ENCODE peak calls at places on chromosomes 4 and X, in seven cellular contexts. Q is IMR-90, L is H1, W is spleen, V is tibial nerve, H is Peyer's patch, S is testis. F is an unnamed sample.
A peak's percentile ranks its signal among the peaks of the same experiment; 100 is the strongest.

GRCh38 chr4:84878090-84878489 is 88.4 kb downstream of the WDFY3 start:
- DNase-seq in L (no peak), H (no peak), S (no peak), Q (peak; percentile 89), V (no peak), W (no peak), F (no peak)

GRCh38 chr4:71429962-71430361 is 91.1 kb downstream of the SLC4A4 start:
- DNase-seq in L (no peak), W (no peak), Q (no peak), V (no peak), H (no peak), S (no peak), F (no peak)

GRCh38 chr4:88600129-88600849 is 8.0 kb downstream of the HERC3 start:
- DNase-seq in L (no peak), H (no peak), V (no peak), Q (peak; percentile 95), W (no peak), S (no peak), F (no peak)

GRCh38 chrX:151762802-151763201 is 28.3 kb downstream of the CNGA2 start:
- DNase-seq in V (no peak), H (no peak), L (no peak), W (no peak), S (no peak), Q (no peak), F (no peak)

GRCh38 chr4:39825090-39825489 is 127.2 kb downstream of the UBE2K start:
- DNase-seq in L (no peak), V (no peak), W (no peak), Q (no peak), S (no peak), H (no peak), F (peak; percentile 32)

GRCh38 chr4:155353923-155354540 is 22.7 kb downstream of the MAP9 start:
- DNase-seq in S (peak; percentile 91), L (peak; percentile 78), Q (peak; percentile 46), V (peak; percentile 50), W (peak; percentile 75), H (peak; percentile 18), F (peak; percentile 55)

GRCh38 chr4:36523182-36523581 is 241.8 kb downstream of the DTHD1 start:
- DNase-seq in Q (no peak), S (no peak), V (no peak), W (no peak), L (no peak), H (no peak), F (no peak)

GRCh38 chrX:120365320-120365719 is 3.4 kb downstream of the ATP1B4 start:
- DNase-seq in S (peak; percentile 62), Q (no peak), W (peak; percentile 79), V (no peak), L (peak; percentile 81), H (peak; percentile 45), F (peak; percentile 44)

GRCh38 chr4:17236686-17237085 is 275.2 kb downstream of the QDPR start:
- DNase-seq in W (no peak), Q (peak; percentile 87), L (no peak), S (no peak), V (no peak), H (no peak), F (no peak)

GRCh38 chr4:113976937-113977855 is 2.3 kb downstream of the ARSJ start:
- DNase-seq in H (no peak), V (no peak), S (no peak), Q (peak; percentile 31), W (no peak), L (no peak), F (no peak)

GRCh38 chr4:61068745-61069144 is 131.4 kb upstream of the ADGRL3 start:
- DNase-seq in W (no peak), H (no peak), V (no peak), Q (peak; percentile 15), L (no peak), S (no peak), F (no peak)

DNA sequence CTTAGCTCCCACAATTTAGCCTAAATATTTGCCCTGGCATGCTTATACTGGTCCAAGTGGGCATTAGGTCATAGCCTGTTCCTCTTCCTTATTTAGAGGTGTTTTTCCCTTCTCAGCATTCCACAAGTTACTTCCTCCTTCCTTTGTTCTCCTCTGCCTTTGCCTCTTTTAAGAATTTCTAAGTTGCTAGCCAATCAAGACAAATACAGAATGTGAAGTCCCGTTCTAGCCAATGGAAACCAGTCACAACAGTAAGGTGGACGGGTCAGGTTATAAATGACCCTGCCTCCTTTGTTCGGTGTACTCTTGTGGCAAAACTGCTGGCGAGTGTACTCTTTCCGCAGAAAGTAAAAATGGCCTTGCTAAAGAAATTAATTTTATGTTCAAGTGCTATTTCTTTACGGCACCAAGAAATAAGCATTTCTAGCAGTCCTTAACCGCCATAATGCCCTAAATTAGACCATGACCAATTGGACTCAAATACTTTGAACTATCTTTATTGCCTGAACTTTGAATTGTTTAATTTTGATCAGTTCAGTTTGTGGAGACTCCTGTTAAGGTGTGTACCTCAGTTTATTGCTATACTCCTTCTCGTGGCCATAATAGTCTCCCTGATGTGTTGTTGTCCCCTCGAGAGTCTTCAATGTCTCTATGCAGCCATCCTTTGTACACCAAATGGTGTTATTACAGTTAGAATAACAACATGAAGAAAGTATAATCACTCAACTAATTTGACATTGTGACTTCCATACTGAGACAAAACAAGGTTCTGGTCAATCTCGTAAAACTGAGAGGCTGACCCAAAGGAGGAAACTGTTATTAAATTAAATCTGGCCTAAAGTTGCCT is 1.6 kb upstream of the HADH start:
- DNase-seq in L (no peak), S (no peak), V (no peak), H (no peak), W (no peak), Q (no peak), F (no peak)
- H3K4me3 ChIP-seq in L (no peak overlapping the region), S (peak overlapping the region; percentile 97), V (no peak overlapping the region), H (no peak overlapping the region), W (no peak overlapping the region), Q (no peak overlapping the region), F (no peak overlapping the region)

GRCh38 chrX:113157496-113157895 is 316.9 kb upstream of the AMOT start:
- DNase-seq in H (no peak), Q (no peak), L (no peak), S (no peak), V (no peak), W (no peak), F (peak; percentile 0)
- TF ChIP-seq CTCF in H (no peak), Q (no peak), L (peak; percentile 7), S (no peak), V (no peak), W (no peak), F (no peak)

GRCh38 chr4:122703868-122704267 is 28.6 kb upstream of the BBS12 start:
- DNase-seq in H (no peak), S (no peak), L (no peak), W (no peak), Q (no peak), V (no peak), F (no peak)
- TF ChIP-seq POLR2A in H (no peak), S (no peak), L (no peak), W (no peak), Q (no peak), V (no peak), F (no peak)

GRCh38 chr4:4852591-4853362 is 6.7 kb upstream of the MSX1 start:
- DNase-seq in S (peak; percentile 35), H (no peak), Q (peak; percentile 76), W (peak; percentile 75), V (no peak), L (peak; percentile 78), F (no peak)
- H3K4me3 ChIP-seq in S (peak overlapping the region; percentile 9), H (peak overlapping the region; percentile 25), Q (peak overlapping the region; percentile 0), W (peak overlapping the region; percentile 30), V (peak overlapping the region; percentile 24), L (peak overlapping the region; percentile 47), F (no peak overlapping the region)

GRCh38 chrX:81414630-81415029 is 212.7 kb downstream of the SH3BGRL start:
- DNase-seq in H (no peak), W (no peak), S (no peak), V (no peak), L (no peak), Q (no peak), F (peak; percentile 2)
- TF ChIP-seq CTCF in H (no peak), W (no peak), S (peak; percentile 17), V (no peak), L (no peak), Q (peak; percentile 31), F (no peak)

GRCh38 chrX:1481636-1482529 is 29.2 kb upstream of the ASMTL start:
- DNase-seq in S (peak; percentile 64), Q (peak; percentile 76), W (peak; percentile 90), H (peak; percentile 80), V (peak; percentile 48), L (no peak), F (peak; percentile 94)
- TF ChIP-seq POLR2A in S (no peak), Q (no peak), W (no peak), H (no peak), V (peak; percentile 21), L (no peak), F (no peak)

F was measured in NB4.